ENCODE peak calls at places on chromosome 7, in nine cellular contexts. J, S, E, W, M, P, V, O and X are unnamed samples.

GRCh38 chr7:117399820-117400422 is 27.4 kb downstream of the ASZ1 start:
- DNase-seq in J (peak), S (no peak), E (no peak), W (no peak), M (no peak), P (no peak), V (no peak), O (no peak), X (no peak)

GRCh38 chr7:37982423-37982822 is 62.0 kb downstream of the EPDR1 start:
- DNase-seq in J (no peak), S (no peak), E (no peak), W (no peak), M (no peak), P (no peak), V (no peak), O (no peak), X (no peak)

GRCh38 chr7:82012453-82012852 is 242.6 kb upstream of the HGF start:
- DNase-seq in J (no peak), S (no peak), E (no peak), W (no peak), M (no peak), P (no peak), V (no peak), O (no peak), X (no peak)

GRCh38 chr7:50531401-50531906 is 33.8 kb downstream of the DDC start:
- DNase-seq in J (peak), S (peak), E (no peak), W (peak), M (peak), P (peak), V (no peak), O (no peak), X (no peak)

GRCh38 chr7:231030-231857 is 38.9 kb downstream of the FAM20C start:
- DNase-seq in J (no peak), S (no peak), E (no peak), W (no peak), M (no peak), P (no peak), V (no peak), O (peak), X (no peak)

GRCh38 chr7:77330169-77330882 is 85.8 kb downstream of the GSAP start:
- DNase-seq in J (no peak), S (peak), E (no peak), W (no peak), M (no peak), P (no peak), V (no peak), O (no peak), X (no peak)

GRCh38 chr7:7274782-7275181 is 92.4 kb downstream of the C1GALT1 start:
- DNase-seq in J (no peak), S (no peak), E (no peak), W (no peak), M (no peak), P (no peak), V (no peak), O (no peak), X (no peak)

GRCh38 chr7:141563956-141564623 is 12.9 kb downstream of the AGK start:
- DNase-seq in J (no peak), S (peak), E (no peak), W (peak), M (no peak), P (no peak), V (no peak), O (no peak), X (no peak)

GRCh38 chr7:93194368-93194767 is 31.9 kb downstream of the HEPACAM2 start:
- DNase-seq in J (no peak), S (no peak), E (no peak), W (no peak), M (no peak), P (peak), V (no peak), O (no peak), X (no peak)

GRCh38 chr7:83677180-83677866 is 28.4 kb upstream of the SEMA3E start:
- DNase-seq in J (no peak), S (no peak), E (peak), W (no peak), M (no peak), P (peak), V (no peak), O (no peak), X (peak)

GRCh38 chr7:46414946-46415345 is 493.9 kb upstream of the IGFBP3 start:
- DNase-seq in J (no peak), S (no peak), E (no peak), W (no peak), M (no peak), P (no peak), V (no peak), O (no peak), X (no peak)

GRCh38 chr7:55260671-55261385 is 104.3 kb upstream of the LANCL2 start:
- DNase-seq in J (no peak), S (no peak), E (no peak), W (no peak), M (no peak), P (no peak), V (no peak), O (no peak), X (no peak)

GRCh38 chr7:87574630-87575029 is 26.1 kb downstream of the ABCB1 start:
- DNase-seq in J (no peak), S (no peak), E (peak), W (no peak), M (no peak), P (peak), V (no peak), O (no peak), X (no peak)

GRCh38 chr7:79608005-79608404 is 154.5 kb upstream of the MAGI2 start:
- DNase-seq in J (no peak), S (no peak), E (no peak), W (no peak), M (no peak), P (peak), V (no peak), O (no peak), X (no peak)

GRCh38 chr7:1189986-1190772 is 30.2 kb upstream of the ZFAND2A start:
- DNase-seq in J (no peak), S (no peak), E (no peak), W (no peak), M (no peak), P (no peak), V (no peak), O (no peak), X (no peak)

GRCh38 chr7:87223666-87224065 is 4.1 kb upstream of the TMEM243 start:
- DNase-seq in J (no peak), S (no peak), E (no peak), W (no peak), M (no peak), P (no peak), V (no peak), O (no peak), X (no peak)

GRCh38 chr7:26197153-26198115 is 3.1 kb downstream of the HNRNPA2B1 start:
- DNase-seq in J (no peak), S (no peak), E (no peak), W (no peak), M (no peak), P (no peak), V (no peak), O (no peak), X (no peak)

GRCh38 chr7:129553861-129554530 is 51.7 kb downstream of the SMKR1 start:
- DNase-seq in J (peak), S (peak), E (no peak), W (peak), M (no peak), P (no peak), V (peak), O (no peak), X (no peak)